ENCODE peak calls at places on chromosomes 7 and 10, in five cellular contexts. J is Calu3; B is activated CD8-positive, alpha-beta T cell treated with anti-CD3 and anti-CD28 coated beads for 36 hours; O is nephron progenitor cell; T is left ventricle myocardium inferior. W is an unnamed sample.

GRCh38 chr7:106679153-106679931 is 18.4 kb upstream of the CCDC71L start:
- DNase-seq in T (no peak), J (peak), O (no peak), B (peak), W (peak)

GRCh38 chr7:44208085-44208484 is 7.3 kb downstream of the YKT6 start:
- DNase-seq in T (no peak), O (no peak), B (no peak), J (no peak), W (no peak)

GRCh38 chr10:50322075-50322474 is 70.8 kb upstream of the ASAH2 start:
- DNase-seq in O (no peak), T (no peak), J (no peak), B (peak), W (peak)

GRCh38 chr10:110002801-110003523 is 4.8 kb upstream of the ADD3 start:
- DNase-seq in B (no peak), T (no peak), J (no peak), O (no peak), W (no peak)

GRCh38 chr10:130403153-130403890 is 267.1 kb downstream of the GLRX3 start:
- DNase-seq in T (no peak), B (no peak), O (no peak), J (no peak), W (no peak)

GRCh38 chr10:123136806-123137642 is 1.3 kb downstream of the HMX3 start:
- DNase-seq in B (peak), O (peak), T (no peak), J (no peak), W (peak)

GRCh38 chr7:116239019-116239418 is 28.7 kb downstream of the TES start:
- DNase-seq in O (no peak), B (no peak), J (no peak), T (no peak), W (no peak)

GRCh38 chr10:30026578-30026977 is 32.8 kb downstream of the JCAD start:
- DNase-seq in J (no peak), B (peak), T (no peak), O (no peak), W (no peak)

GRCh38 chr7:132830941-132831340 is 250.9 kb downstream of the CHCHD3 start:
- DNase-seq in J (no peak), B (no peak), O (no peak), T (no peak), W (no peak)

GRCh38 chr7:151437163-151437553 is 2.8 kb downstream of the CRYGN start:
- DNase-seq in B (no peak), O (no peak), J (no peak), T (no peak), W (no peak)

GRCh38 chr7:155999631-156000489 is 187.6 kb upstream of the SHH start:
- DNase-seq in T (no peak), J (no peak), O (no peak), B (no peak), W (no peak)
- TF ChIP-seq CTCF in T (no peak), J (no peak), O (no peak), B (no peak), W (no peak)

GRCh38 chr10:44459677-44460076 is 74.8 kb upstream of the CXCL12 start:
- DNase-seq in B (no peak), O (no peak), T (no peak), J (no peak), W (no peak)

GRCh38 chr10:44463511-44464121 is 78.7 kb upstream of the CXCL12 start:
- DNase-seq in O (no peak), B (no peak), J (no peak), T (no peak), W (no peak)

GRCh38 chr10:44460499-44460898 is 75.6 kb upstream of the CXCL12 start:
- DNase-seq in T (no peak), J (no peak), B (no peak), O (no peak), W (no peak)

GRCh38 chr10:44464503-44464902 is 79.6 kb upstream of the CXCL12 start:
- DNase-seq in B (no peak), T (no peak), J (no peak), O (no peak), W (no peak)

GRCh38 chr10:44462338-44462914 is 77.5 kb upstream of the CXCL12 start:
- DNase-seq in O (no peak), J (no peak), B (no peak), T (no peak), W (no peak)
- TF ChIP-seq CTCF in O (no peak), J (no peak), B (no peak), T (no peak), W (no peak)

GRCh38 chr10:128178319-128178937 is 52.2 kb upstream of the MKI67 start:
- DNase-seq in O (peak), T (no peak), J (peak), B (peak), W (peak)
- TF ChIP-seq CTCF in O (peak), T (peak), J (no peak), B (peak), W (peak)

DNA sequence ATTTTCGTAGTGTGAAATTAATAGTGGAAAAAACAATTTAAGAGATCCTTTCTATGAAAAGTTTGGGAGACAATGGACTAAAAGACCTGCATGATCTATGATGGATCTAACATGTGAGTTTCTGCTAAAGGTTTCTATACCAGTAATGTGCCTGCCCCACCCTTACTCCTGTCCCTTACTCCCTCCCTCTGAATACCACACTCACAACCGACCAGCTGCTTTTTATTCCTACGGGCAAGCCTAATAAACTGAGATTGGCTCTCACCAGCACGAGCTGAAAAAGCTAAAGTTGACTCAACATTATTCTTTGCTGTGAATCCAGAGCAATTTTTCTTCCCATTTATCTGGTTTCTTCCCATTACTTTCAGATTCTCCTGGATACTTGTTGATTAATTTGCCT is 17.8 kb upstream of the REEP3 start:
- DNase-seq in O (no peak), B (no peak), T (no peak), J (no peak), W (no peak)
- TF ChIP-seq CTCF in O (no peak), B (no peak), T (no peak), J (no peak), W (no peak)

DNA sequence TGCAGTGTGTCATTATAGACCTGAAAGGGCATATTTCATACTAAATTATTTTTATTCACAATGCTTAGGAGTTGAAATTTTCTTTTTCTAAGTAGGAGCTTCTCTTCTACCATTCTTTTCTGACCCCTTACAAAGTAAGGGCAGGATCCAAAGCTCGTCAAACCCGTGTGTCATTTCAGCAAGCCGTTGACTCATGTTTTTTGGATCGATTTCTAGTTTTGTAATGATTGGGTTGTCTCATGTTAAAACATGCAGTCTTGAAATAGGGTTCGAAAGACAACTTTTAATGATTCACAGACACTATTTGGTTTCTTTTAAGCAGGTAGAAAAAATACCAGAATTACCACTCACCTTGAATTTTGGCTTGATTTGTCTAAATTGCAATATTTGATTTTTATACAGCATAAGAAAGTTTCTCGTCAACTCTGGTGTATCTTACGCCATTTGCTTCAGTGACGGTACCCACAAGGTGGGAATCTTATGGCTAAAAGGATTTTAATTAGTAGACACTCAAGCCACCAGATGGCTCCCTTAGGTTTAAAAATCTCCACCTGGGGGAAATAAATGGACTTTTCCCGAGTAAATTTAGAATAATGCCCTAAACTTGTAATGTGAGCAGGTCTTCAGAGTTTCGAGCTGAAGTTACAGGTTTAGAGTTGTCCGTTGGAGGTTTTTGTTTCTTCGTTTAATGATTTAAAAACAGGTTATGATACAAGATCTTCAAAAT is 283.4 kb downstream of the CCDC3 start:
- DNase-seq in T (no peak), O (no peak), J (peak), B (no peak), W (no peak)
- TF ChIP-seq CTCF in T (peak), O (peak), J (no peak), B (no peak), W (no peak)

W was measured in GM20000.